ENCODE peak calls at places on chromosomes 7 and 10, in ten cellular contexts. One of them, this sample, is unnamed.

GRCh38 chr10:97736902-97737769 is at the start of gene ZFYVE27:
- DNase-seq in spleen: peak; percentile 99
- DNase-seq in HAP-1: peak; percentile 98
- DNase-seq in ovary: peak; percentile 98
- DNase-seq in heart left ventricle: peak; percentile 97
- DNase-seq in effector CD4-positive, alpha-beta T cell: peak; percentile 92
- DNase-seq in NCI-H1436: peak; percentile 95
- DNase-seq in GM23248: peak; percentile 98
- DNase-seq in stimulated activated CD8-positive, alpha-beta memory T cell treated with anti-CD3 and anti-CD28 coated beads, Interleukin-7, amount 100 ng/mL, for 1 hour: peak; percentile 91
- DNase-seq in endothelial cell: peak; percentile 98
- DNase-seq in this sample: peak; percentile 97

GRCh38 chr7:54908760-54909438 is 109.9 kb upstream of the EGFR start:
- DNase-seq in spleen: no peak
- DNase-seq in HAP-1: no peak
- DNase-seq in ovary: no peak
- DNase-seq in heart left ventricle: no peak
- DNase-seq in effector CD4-positive, alpha-beta T cell: no peak
- DNase-seq in NCI-H1436: no peak
- DNase-seq in GM23248: no peak
- DNase-seq in stimulated activated CD8-positive, alpha-beta memory T cell treated with anti-CD3 and anti-CD28 coated beads, Interleukin-7, amount 100 ng/mL, for 1 hour: no peak
- DNase-seq in endothelial cell: no peak
- DNase-seq in this sample: no peak

GRCh38 chr10:90481326-90481923 is 376.4 kb downstream of the HTR7 start:
- DNase-seq in spleen: no peak
- DNase-seq in HAP-1: no peak
- DNase-seq in ovary: no peak
- DNase-seq in heart left ventricle: no peak
- DNase-seq in effector CD4-positive, alpha-beta T cell: no peak
- DNase-seq in NCI-H1436: no peak
- DNase-seq in GM23248: no peak
- DNase-seq in stimulated activated CD8-positive, alpha-beta memory T cell treated with anti-CD3 and anti-CD28 coated beads, Interleukin-7, amount 100 ng/mL, for 1 hour: no peak
- DNase-seq in endothelial cell: no peak
- DNase-seq in this sample: no peak

GRCh38 chr7:140146574-140146973 is 30.2 kb downstream of the KDM7A start:
- DNase-seq in spleen: no peak
- DNase-seq in HAP-1: no peak
- DNase-seq in ovary: no peak
- DNase-seq in heart left ventricle: no peak
- DNase-seq in effector CD4-positive, alpha-beta T cell: no peak
- DNase-seq in NCI-H1436: no peak
- DNase-seq in GM23248: no peak
- DNase-seq in stimulated activated CD8-positive, alpha-beta memory T cell treated with anti-CD3 and anti-CD28 coated beads, Interleukin-7, amount 100 ng/mL, for 1 hour: no peak
- DNase-seq in endothelial cell: no peak
- DNase-seq in this sample: no peak

GRCh38 chr7:149291036-149291835 is 29.2 kb downstream of the ZNF783 start:
- DNase-seq in spleen: peak; percentile 58
- DNase-seq in HAP-1: no peak
- DNase-seq in ovary: no peak
- DNase-seq in heart left ventricle: no peak
- DNase-seq in effector CD4-positive, alpha-beta T cell: no peak
- DNase-seq in NCI-H1436: no peak
- DNase-seq in GM23248: no peak
- DNase-seq in stimulated activated CD8-positive, alpha-beta memory T cell treated with anti-CD3 and anti-CD28 coated beads, Interleukin-7, amount 100 ng/mL, for 1 hour: no peak
- DNase-seq in endothelial cell: no peak
- DNase-seq in this sample: no peak

GRCh38 chr10:122149138-122149606 is 121.9 kb upstream of the BTBD16 start:
- DNase-seq in spleen: no peak
- DNase-seq in HAP-1: no peak
- DNase-seq in ovary: peak; percentile 59
- DNase-seq in heart left ventricle: no peak
- DNase-seq in effector CD4-positive, alpha-beta T cell: no peak
- DNase-seq in NCI-H1436: no peak
- DNase-seq in GM23248: no peak
- DNase-seq in stimulated activated CD8-positive, alpha-beta memory T cell treated with anti-CD3 and anti-CD28 coated beads, Interleukin-7, amount 100 ng/mL, for 1 hour: no peak
- DNase-seq in endothelial cell: peak; percentile 15
- DNase-seq in this sample: no peak

GRCh38 chr7:45151967-45152366 is 5.6 kb upstream of the RAMP3 start:
- DNase-seq in spleen: no peak
- DNase-seq in HAP-1: no peak
- DNase-seq in ovary: no peak
- DNase-seq in heart left ventricle: no peak
- DNase-seq in effector CD4-positive, alpha-beta T cell: no peak
- DNase-seq in NCI-H1436: no peak
- DNase-seq in GM23248: no peak
- DNase-seq in stimulated activated CD8-positive, alpha-beta memory T cell treated with anti-CD3 and anti-CD28 coated beads, Interleukin-7, amount 100 ng/mL, for 1 hour: no peak
- DNase-seq in endothelial cell: no peak
- DNase-seq in this sample: no peak

GRCh38 chr10:788796-789748 is 99.6 kb upstream of the DIP2C start:
- DNase-seq in spleen: peak; percentile 88
- DNase-seq in HAP-1: peak; percentile 54
- DNase-seq in ovary: peak; percentile 81
- DNase-seq in heart left ventricle: peak; percentile 79
- DNase-seq in effector CD4-positive, alpha-beta T cell: no peak
- DNase-seq in NCI-H1436: no peak
- DNase-seq in GM23248: peak; percentile 92
- DNase-seq in stimulated activated CD8-positive, alpha-beta memory T cell treated with anti-CD3 and anti-CD28 coated beads, Interleukin-7, amount 100 ng/mL, for 1 hour: no peak
- DNase-seq in endothelial cell: peak; percentile 79
- DNase-seq in this sample: no peak

GRCh38 chr10:79275431-79275851 is 71.8 kb upstream of the PPIF start:
- DNase-seq in spleen: no peak
- DNase-seq in HAP-1: no peak
- DNase-seq in ovary: peak; percentile 55
- DNase-seq in heart left ventricle: peak; percentile 56
- DNase-seq in effector CD4-positive, alpha-beta T cell: no peak
- DNase-seq in NCI-H1436: no peak
- DNase-seq in GM23248: peak; percentile 90
- DNase-seq in stimulated activated CD8-positive, alpha-beta memory T cell treated with anti-CD3 and anti-CD28 coated beads, Interleukin-7, amount 100 ng/mL, for 1 hour: no peak
- DNase-seq in endothelial cell: no peak
- DNase-seq in this sample: no peak

GRCh38 chr10:90862908-90863514 is 5.2 kb upstream of the HTR7 start:
- DNase-seq in spleen: no peak
- DNase-seq in HAP-1: peak; percentile 27
- DNase-seq in ovary: no peak
- DNase-seq in heart left ventricle: no peak
- DNase-seq in effector CD4-positive, alpha-beta T cell: no peak
- DNase-seq in NCI-H1436: no peak
- DNase-seq in GM23248: peak; percentile 72
- DNase-seq in stimulated activated CD8-positive, alpha-beta memory T cell treated with anti-CD3 and anti-CD28 coated beads, Interleukin-7, amount 100 ng/mL, for 1 hour: no peak
- DNase-seq in endothelial cell: peak; percentile 16
- DNase-seq in this sample: peak; percentile 32

GRCh38 chr10:21445161-21445560 is 80.3 kb downstream of the SKIDA1 start:
- DNase-seq in spleen: no peak
- DNase-seq in HAP-1: no peak
- DNase-seq in ovary: no peak
- DNase-seq in heart left ventricle: no peak
- DNase-seq in effector CD4-positive, alpha-beta T cell: no peak
- DNase-seq in NCI-H1436: no peak
- DNase-seq in GM23248: no peak
- DNase-seq in stimulated activated CD8-positive, alpha-beta memory T cell treated with anti-CD3 and anti-CD28 coated beads, Interleukin-7, amount 100 ng/mL, for 1 hour: no peak
- DNase-seq in endothelial cell: no peak
- DNase-seq in this sample: no peak

GRCh38 chr7:6647541-6647940 is 10.4 kb downstream of the ZNF316 start:
- DNase-seq in spleen: no peak
- DNase-seq in HAP-1: no peak
- DNase-seq in ovary: no peak
- DNase-seq in heart left ventricle: no peak
- DNase-seq in effector CD4-positive, alpha-beta T cell: no peak
- DNase-seq in NCI-H1436: no peak
- DNase-seq in GM23248: no peak
- DNase-seq in stimulated activated CD8-positive, alpha-beta memory T cell treated with anti-CD3 and anti-CD28 coated beads, Interleukin-7, amount 100 ng/mL, for 1 hour: no peak
- DNase-seq in endothelial cell: no peak
- DNase-seq in this sample: no peak

GRCh38 chr7:3722396-3722846 is 421.4 kb downstream of the SDK1 start:
- DNase-seq in spleen: peak; percentile 76
- DNase-seq in HAP-1: peak; percentile 7
- DNase-seq in ovary: no peak
- DNase-seq in heart left ventricle: no peak
- DNase-seq in effector CD4-positive, alpha-beta T cell: no peak
- DNase-seq in NCI-H1436: no peak
- DNase-seq in GM23248: no peak
- DNase-seq in stimulated activated CD8-positive, alpha-beta memory T cell treated with anti-CD3 and anti-CD28 coated beads, Interleukin-7, amount 100 ng/mL, for 1 hour: no peak
- DNase-seq in endothelial cell: peak; percentile 16
- DNase-seq in this sample: no peak

GRCh38 chr7:105896407-105896842 is 20.0 kb upstream of the ATXN7L1 start:
- DNase-seq in spleen: no peak
- DNase-seq in HAP-1: no peak
- DNase-seq in ovary: no peak
- DNase-seq in heart left ventricle: no peak
- DNase-seq in effector CD4-positive, alpha-beta T cell: no peak
- DNase-seq in NCI-H1436: peak; percentile 87
- DNase-seq in GM23248: no peak
- DNase-seq in stimulated activated CD8-positive, alpha-beta memory T cell treated with anti-CD3 and anti-CD28 coated beads, Interleukin-7, amount 100 ng/mL, for 1 hour: no peak
- DNase-seq in endothelial cell: no peak
- DNase-seq in this sample: no peak

GRCh38 chr10:62464308-62464707 is 90.1 kb downstream of the ZNF365 start:
- DNase-seq in spleen: no peak
- DNase-seq in HAP-1: no peak
- DNase-seq in ovary: no peak
- DNase-seq in heart left ventricle: no peak
- DNase-seq in effector CD4-positive, alpha-beta T cell: no peak
- DNase-seq in NCI-H1436: no peak
- DNase-seq in GM23248: peak; percentile 71
- DNase-seq in stimulated activated CD8-positive, alpha-beta memory T cell treated with anti-CD3 and anti-CD28 coated beads, Interleukin-7, amount 100 ng/mL, for 1 hour: no peak
- DNase-seq in endothelial cell: no peak
- DNase-seq in this sample: no peak

GRCh38 chr10:94104316-94105060 is 110.8 kb downstream of the PLCE1 start:
- DNase-seq in spleen: no peak
- DNase-seq in HAP-1: no peak
- DNase-seq in ovary: no peak
- DNase-seq in heart left ventricle: no peak
- DNase-seq in effector CD4-positive, alpha-beta T cell: no peak
- DNase-seq in NCI-H1436: no peak
- DNase-seq in GM23248: no peak
- DNase-seq in stimulated activated CD8-positive, alpha-beta memory T cell treated with anti-CD3 and anti-CD28 coated beads, Interleukin-7, amount 100 ng/mL, for 1 hour: no peak
- DNase-seq in endothelial cell: no peak
- DNase-seq in this sample: no peak

GRCh38 chr10:76111986-76112825 is 680.8 kb downstream of the LRMDA start:
- DNase-seq in spleen: no peak
- DNase-seq in HAP-1: no peak
- DNase-seq in ovary: no peak
- DNase-seq in heart left ventricle: no peak
- DNase-seq in effector CD4-positive, alpha-beta T cell: no peak
- DNase-seq in NCI-H1436: no peak
- DNase-seq in GM23248: no peak
- DNase-seq in stimulated activated CD8-positive, alpha-beta memory T cell treated with anti-CD3 and anti-CD28 coated beads, Interleukin-7, amount 100 ng/mL, for 1 hour: no peak
- DNase-seq in endothelial cell: no peak
- DNase-seq in this sample: no peak

GRCh38 chr7:5494683-5495561 is 71.3 kb upstream of the TNRC18 start:
- DNase-seq in spleen: peak; percentile 94
- DNase-seq in HAP-1: peak; percentile 88
- DNase-seq in ovary: peak; percentile 86
- DNase-seq in heart left ventricle: peak; percentile 72
- DNase-seq in effector CD4-positive, alpha-beta T cell: peak; percentile 74
- DNase-seq in NCI-H1436: peak; percentile 56
- DNase-seq in GM23248: peak; percentile 89
- DNase-seq in stimulated activated CD8-positive, alpha-beta memory T cell treated with anti-CD3 and anti-CD28 coated beads, Interleukin-7, amount 100 ng/mL, for 1 hour: peak; percentile 45
- DNase-seq in endothelial cell: peak; percentile 87
- DNase-seq in this sample: peak; percentile 90

GRCh38 chr10:68871105-68871711 is 29.9 kb upstream of the DDX50 start:
- DNase-seq in spleen: no peak
- DNase-seq in HAP-1: peak; percentile 49
- DNase-seq in ovary: no peak
- DNase-seq in heart left ventricle: no peak
- DNase-seq in effector CD4-positive, alpha-beta T cell: no peak
- DNase-seq in NCI-H1436: no peak
- DNase-seq in GM23248: peak; percentile 59
- DNase-seq in stimulated activated CD8-positive, alpha-beta memory T cell treated with anti-CD3 and anti-CD28 coated beads, Interleukin-7, amount 100 ng/mL, for 1 hour: no peak
- DNase-seq in endothelial cell: no peak
- DNase-seq in this sample: no peak

GRCh38 chr7:76310102-76310957 is 7.9 kb downstream of the HSPB1 start:
- DNase-seq in spleen: no peak
- DNase-seq in HAP-1: peak; percentile 32
- DNase-seq in ovary: no peak
- DNase-seq in heart left ventricle: no peak
- DNase-seq in effector CD4-positive, alpha-beta T cell: no peak
- DNase-seq in NCI-H1436: no peak
- DNase-seq in GM23248: no peak
- DNase-seq in stimulated activated CD8-positive, alpha-beta memory T cell treated with anti-CD3 and anti-CD28 coated beads, Interleukin-7, amount 100 ng/mL, for 1 hour: no peak
- DNase-seq in endothelial cell: no peak
- DNase-seq in this sample: no peak

GRCh38 chr7:139889186-139889871 is 60.3 kb downstream of the TBXAS1 start:
- DNase-seq in spleen: no peak
- DNase-seq in HAP-1: no peak
- DNase-seq in ovary: no peak
- DNase-seq in heart left ventricle: no peak
- DNase-seq in effector CD4-positive, alpha-beta T cell: no peak
- DNase-seq in NCI-H1436: no peak
- DNase-seq in GM23248: peak; percentile 76
- DNase-seq in stimulated activated CD8-positive, alpha-beta memory T cell treated with anti-CD3 and anti-CD28 coated beads, Interleukin-7, amount 100 ng/mL, for 1 hour: no peak
- DNase-seq in endothelial cell: no peak
- DNase-seq in this sample: no peak

GRCh38 chr7:133561361-133561760 is 308.5 kb downstream of the EXOC4 start:
- DNase-seq in spleen: no peak
- DNase-seq in HAP-1: no peak
- DNase-seq in ovary: no peak
- DNase-seq in heart left ventricle: no peak
- DNase-seq in effector CD4-positive, alpha-beta T cell: no peak
- DNase-seq in NCI-H1436: no peak
- DNase-seq in GM23248: peak; percentile 33
- DNase-seq in stimulated activated CD8-positive, alpha-beta memory T cell treated with anti-CD3 and anti-CD28 coated beads, Interleukin-7, amount 100 ng/mL, for 1 hour: no peak
- DNase-seq in endothelial cell: no peak
- DNase-seq in this sample: no peak

GRCh38 chr10:20040012-20040411 is 223.8 kb downstream of the PLXDC2 start:
- DNase-seq in spleen: no peak
- DNase-seq in HAP-1: no peak
- DNase-seq in ovary: no peak
- DNase-seq in heart left ventricle: no peak
- DNase-seq in effector CD4-positive, alpha-beta T cell: no peak
- DNase-seq in NCI-H1436: no peak
- DNase-seq in GM23248: no peak
- DNase-seq in stimulated activated CD8-positive, alpha-beta memory T cell treated with anti-CD3 and anti-CD28 coated beads, Interleukin-7, amount 100 ng/mL, for 1 hour: no peak
- DNase-seq in endothelial cell: no peak
- DNase-seq in this sample: no peak